ENCODE peak calls at places on chromosomes 7 and 10, in five cellular contexts. D, T, U, O and Z are unnamed samples.
A peak's percentile ranks its signal among the peaks of the same experiment; 100 is the strongest.

GRCh38 chr7:130178251-130178650 is 27.0 kb downstream of the TMEM209 start:
- DNase-seq in D (no peak), T (no peak), U (no peak), O (no peak), Z (no peak)

GRCh38 chr10:131972474-131973071 is 9.2 kb downstream of the BNIP3 start:
- DNase-seq in D (no peak), T (no peak), U (no peak), O (peak; percentile 83), Z (no peak)

GRCh38 chr7:38542156-38542555 is 89.0 kb downstream of the AMPH start:
- DNase-seq in D (no peak), T (no peak), U (no peak), O (no peak), Z (no peak)

GRCh38 chr10:99667108-99667751 is 7.9 kb downstream of the ENTPD7 start:
- DNase-seq in D (no peak), T (no peak), U (no peak), O (no peak), Z (no peak)

GRCh38 chr10:124066744-124067714 is 26.4 kb downstream of the CHST15 start:
- DNase-seq in D (peak; percentile 79), T (peak; percentile 61), U (no peak), O (no peak), Z (peak; percentile 72)

GRCh38 chr10:101446071-101446470 is 92.1 kb downstream of the BTRC start:
- DNase-seq in D (no peak), T (no peak), U (no peak), O (no peak), Z (no peak)

GRCh38 chr10:86768431-86768830 is 12.0 kb downstream of the BMPR1A start:
- DNase-seq in D (no peak), T (no peak), U (no peak), O (no peak), Z (no peak)

GRCh38 chr10:31770307-31770902 is 158.2 kb downstream of the ARHGAP12 start:
- DNase-seq in D (no peak), T (no peak), U (no peak), O (no peak), Z (peak; percentile 47)

GRCh38 chr7:121327671-121328070 is 1.1 kb upstream of the WNT16 start:
- DNase-seq in D (no peak), T (no peak), U (no peak), O (no peak), Z (no peak)

GRCh38 chr7:121328508-121329459 is at the start of gene WNT16:
- DNase-seq in D (peak; percentile 90), T (no peak), U (no peak), O (no peak), Z (no peak)

GRCh38 chr7:121331048-121331447 is 2.2 kb downstream of the WNT16 start:
- DNase-seq in D (no peak), T (no peak), U (no peak), O (no peak), Z (no peak)

GRCh38 chr7:121330053-121330833 is 1.4 kb downstream of the WNT16 start:
- DNase-seq in D (peak; percentile 50), T (no peak), U (no peak), O (no peak), Z (no peak)

DNA sequence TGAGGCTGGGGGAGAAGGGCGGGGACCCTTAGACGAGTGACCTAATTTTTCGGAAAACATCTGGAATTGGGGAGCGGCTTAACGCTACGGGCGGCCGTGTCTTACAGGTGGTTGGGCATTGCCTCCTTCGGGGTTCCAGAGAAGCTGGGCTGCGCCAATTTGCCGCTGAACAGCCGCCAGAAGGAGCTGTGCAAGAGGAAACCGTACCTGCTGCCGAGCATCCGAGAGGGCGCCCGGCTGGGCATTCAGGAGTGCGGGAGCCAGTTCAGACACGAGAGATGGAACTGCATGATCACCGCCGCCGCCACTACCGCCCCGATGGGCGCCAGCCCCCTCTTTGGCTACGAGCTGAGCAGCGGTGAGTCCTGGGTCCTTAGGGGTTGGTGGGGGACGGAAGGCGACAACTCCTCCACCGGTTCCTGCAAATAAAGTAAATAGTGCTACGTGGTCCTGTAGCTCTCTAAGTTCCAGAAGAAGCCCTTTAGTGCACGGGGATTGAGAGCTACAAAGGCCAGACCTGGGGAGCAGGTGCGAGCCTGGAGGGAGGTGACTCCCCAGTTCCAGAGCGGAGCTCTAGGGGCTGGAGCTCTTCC is 756 bp downstream of the WNT16 start:
- DNase-seq in D (peak; percentile 74), T (no peak), U (no peak), O (no peak), Z (no peak)
- TF ChIP-seq CTCF in D (peak; percentile 51), T (no peak), U (no peak), O (no peak), Z (no peak)

DNA sequence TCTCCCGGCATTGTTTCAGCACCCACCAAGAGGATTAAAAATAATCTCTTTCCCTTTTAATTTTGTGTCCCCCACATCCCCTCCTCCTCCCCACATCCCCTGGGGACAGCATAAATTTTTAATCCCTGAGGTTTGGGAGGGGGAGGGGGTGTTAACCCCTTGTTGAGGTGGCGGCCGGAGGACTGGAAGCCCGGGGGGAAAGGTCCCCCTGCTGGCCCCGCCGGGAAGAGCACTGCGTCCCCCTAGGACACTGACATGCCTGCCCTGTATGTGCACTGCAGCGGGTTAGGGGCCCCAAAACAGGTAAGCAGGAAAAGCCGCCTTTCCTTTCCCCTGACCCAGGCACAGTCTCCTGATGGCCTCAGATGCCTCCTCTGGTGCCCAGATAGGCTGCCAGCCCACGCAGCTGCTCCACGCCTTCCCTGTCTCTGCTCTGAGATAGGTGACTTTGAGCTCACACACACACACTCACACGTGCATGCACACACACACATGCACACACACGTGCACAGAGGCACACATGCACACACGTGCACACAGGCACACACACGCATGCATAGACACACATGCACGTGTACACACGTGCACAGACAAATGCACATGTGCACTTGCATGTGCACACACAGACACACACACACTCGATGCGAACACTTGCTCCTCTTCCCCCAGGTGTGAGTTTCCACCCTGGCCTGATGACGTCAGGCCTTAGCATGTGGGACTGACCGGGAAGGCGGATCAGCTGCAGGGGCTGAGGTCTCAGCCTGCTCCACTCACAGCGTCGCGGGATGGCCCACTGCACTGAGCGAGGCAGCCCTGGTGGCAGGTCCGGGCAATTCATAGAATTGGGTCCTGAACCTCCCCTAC is 12.3 kb downstream of the CNPY1 start:
- DNase-seq in D (peak; percentile 79), T (no peak), U (no peak), O (no peak), Z (peak; percentile 14)
- TF ChIP-seq CTCF in D (peak; percentile 84), T (peak; percentile 64), U (no peak), O (no peak), Z (peak; percentile 71)

GRCh38 chr7:144565586-144565985 is 162.1 kb upstream of the NOBOX start:
- DNase-seq in D (no peak), T (no peak), U (no peak), O (no peak), Z (no peak)
- TF ChIP-seq CTCF in D (no peak), T (no peak), U (no peak), O (no peak), Z (no peak)

GRCh38 chr10:78895469-78895868 is 173.3 kb upstream of the ZMIZ1 start:
- DNase-seq in D (peak; percentile 50), T (no peak), U (no peak), O (no peak), Z (no peak)
- TF ChIP-seq CTCF in D (no peak), T (no peak), U (no peak), O (no peak), Z (no peak)

GRCh38 chr7:137206770-137207169 is 136.8 kb downstream of the PTN start:
- DNase-seq in D (no peak), T (no peak), U (no peak), O (no peak), Z (no peak)
- TF ChIP-seq CTCF in D (no peak), T (peak; percentile 30), U (no peak), O (no peak), Z (no peak)

DNA sequence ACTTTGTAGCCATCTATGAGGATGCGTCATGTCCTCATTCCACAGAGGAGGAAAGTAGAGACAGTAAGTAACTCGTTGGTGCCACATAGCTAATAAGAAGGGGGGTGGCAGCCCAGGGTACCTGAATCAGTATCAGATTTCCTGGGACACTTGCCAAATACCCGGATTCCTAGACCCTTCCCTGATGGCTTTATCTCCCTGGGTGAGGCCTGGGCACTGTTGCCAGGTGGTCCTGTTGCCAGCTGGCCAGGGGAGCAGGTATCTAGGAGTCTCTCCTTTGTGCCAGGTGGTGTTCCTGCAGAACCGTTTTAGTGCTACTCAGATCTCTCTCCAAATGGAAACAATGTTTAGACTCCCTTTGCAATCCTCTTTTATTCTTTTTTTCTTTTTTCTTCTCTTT is 12.7 kb downstream of the SLC29A3 start:
- DNase-seq in D (no peak), T (no peak), U (no peak), O (no peak), Z (no peak)
- TF ChIP-seq CTCF in D (no peak), T (no peak), U (no peak), O (no peak), Z (no peak)